ENCODE peak calls at places on chromosome 20, in eight cellular contexts. N, E, B, U, X, Q, C and M are unnamed samples.

GRCh38 chr20:57625978-57626377 is 5.8 kb upstream of the ZBP1 start:
- DNase-seq in E (no peak), X (no peak), U (no peak), N (no peak), B (no peak), Q (no peak), C (no peak), M (no peak)

GRCh38 chr20:13549451-13549850 is 89.3 kb downstream of the TASP1 start:
- DNase-seq in N (no peak), Q (no peak), B (no peak), U (no peak), C (no peak), X (no peak), E (no peak), M (no peak)

GRCh38 chr20:32510120-32510600 is 75.0 kb downstream of the NOL4L start:
- DNase-seq in E (no peak), N (no peak), C (no peak), B (no peak), Q (no peak), U (no peak), X (no peak), M (no peak)

GRCh38 chr20:25059866-25060465 is 2.0 kb upstream of the ACSS1 start:
- DNase-seq in B (no peak), U (no peak), X (peak; percentile 13), N (no peak), E (no peak), Q (no peak), C (no peak), M (no peak)

GRCh38 chr20:31602779-31603441 is 2.2 kb upstream of the ID1 start:
- DNase-seq in B (peak; percentile 72), E (peak; percentile 94), C (peak; percentile 66), U (no peak), Q (peak; percentile 76), X (peak; percentile 82), N (peak; percentile 90), M (peak; percentile 86)

GRCh38 chr20:63125893-63126601 is 89.9 kb downstream of the YTHDF1 start:
- DNase-seq in Q (no peak), E (no peak), X (peak; percentile 48), U (no peak), N (no peak), C (no peak), B (no peak), M (no peak)

GRCh38 chr20:54070187-54070987 is at the start of gene BCAS1:
- DNase-seq in Q (no peak), E (no peak), B (no peak), X (peak; percentile 43), N (no peak), C (peak; percentile 86), U (no peak), M (no peak)

GRCh38 chr20:18276821-18277220 is 11.5 kb upstream of the ZNF133 start:
- DNase-seq in X (peak; percentile 95), E (peak; percentile 88), B (peak; percentile 67), Q (peak; percentile 70), N (peak; percentile 42), U (peak; percentile 92), C (peak; percentile 75), M (peak; percentile 73)

GRCh38 chr20:31705598-31706597 is 16.8 kb downstream of the BCL2L1 start:
- DNase-seq in B (no peak), E (no peak), U (no peak), Q (no peak), C (peak; percentile 40), X (peak; percentile 32), N (no peak), M (no peak)

GRCh38 chr20:36471885-36472642 is 69.3 kb upstream of the MYL9 start:
- DNase-seq in N (no peak), Q (no peak), E (no peak), X (no peak), U (no peak), C (no peak), B (no peak), M (no peak)

GRCh38 chr20:35010405-35011192 is 54.9 kb downstream of the MYH7B start:
- DNase-seq in N (no peak), Q (no peak), C (no peak), U (no peak), X (no peak), E (no peak), B (no peak), M (no peak)

GRCh38 chr20:4810446-4811019 is 88.8 kb downstream of the PRND start:
- DNase-seq in X (no peak), Q (no peak), N (no peak), B (no peak), U (no peak), C (no peak), E (no peak), M (no peak)

GRCh38 chr20:36085686-36086267 is 68.8 kb upstream of the EPB41L1 start:
- DNase-seq in N (peak; percentile 65), X (peak; percentile 93), U (no peak), E (peak; percentile 78), B (peak; percentile 84), C (peak; percentile 72), Q (peak; percentile 56), M (peak; percentile 92)

GRCh38 chr20:25256226-25256859 is 8.5 kb downstream of the PYGB start:
- DNase-seq in Q (no peak), X (no peak), U (no peak), E (peak; percentile 22), B (no peak), N (no peak), C (no peak), M (no peak)

GRCh38 chr20:38170219-38170902 is 5.3 kb upstream of the TGM2 start:
- DNase-seq in N (no peak), C (no peak), X (no peak), E (no peak), Q (peak; percentile 50), U (no peak), B (no peak), M (no peak)

GRCh38 chr20:49853640-49854039 is 41.0 kb downstream of the SLC9A8 start:
- DNase-seq in N (peak; percentile 68), Q (peak; percentile 59), X (peak; percentile 61), B (no peak), C (no peak), U (no peak), E (peak; percentile 74), M (peak; percentile 76)
- H3K9ac ChIP-seq in N (no peak overlapping the region), Q (no peak overlapping the region), X (no peak overlapping the region), B (no peak overlapping the region), C (no peak overlapping the region), U (no peak overlapping the region), E (no peak overlapping the region), M (no peak overlapping the region)

GRCh38 chr20:59938221-59938620 is 1.9 kb downstream of the PPP1R3D start:
- DNase-seq in Q (peak; percentile 16), B (no peak), C (no peak), N (peak; percentile 35), E (peak; percentile 88), X (peak; percentile 61), U (no peak), M (peak; percentile 33)

GRCh38 chr20:59938696-59939051 is 1.4 kb downstream of the PPP1R3D start:
- DNase-seq in C (no peak), N (no peak), B (no peak), Q (no peak), X (peak; percentile 73), U (no peak), E (peak; percentile 82), M (peak; percentile 11)

GRCh38 chr20:59940129-59940955 is at the start of the genes FAM217B and PPP1R3D:
- DNase-seq in U (peak; percentile 91), X (peak; percentile 96), E (peak; percentile 99), N (peak; percentile 95), Q (peak; percentile 97), B (peak; percentile 81), C (peak; percentile 93), M (peak; percentile 96)

GRCh38 chr20:59939879-59940128 is 301 bp downstream of the PPP1R3D start:
- DNase-seq in U (no peak), X (no peak), N (no peak), B (no peak), Q (no peak), E (peak; percentile 59), C (no peak), M (no peak)

GRCh38 chr20:59939052-59939878 is 840 bp downstream of the PPP1R3D start:
- DNase-seq in B (no peak), N (no peak), E (no peak), Q (peak; percentile 12), X (peak; percentile 21), C (no peak), U (peak; percentile 55), M (no peak)
- H3K79me2 ChIP-seq in B (no peaks in the 10 kb centered on the region), N (peaks cover 19% of the 10 kb centered on the region), E (peaks cover 37% of the 10 kb centered on the region), Q (peaks cover 5% of the 10 kb centered on the region), X (peaks cover 51% of the 10 kb centered on the region), C (peaks cover 11% of the 10 kb centered on the region), U (no peaks in the 10 kb centered on the region), M (peaks cover 43% of the 10 kb centered on the region)

GRCh38 chr20:3661060-3661820 is 2.0 kb downstream of the GFRA4 start:
- DNase-seq in N (no peak), X (no peak), E (peak; percentile 14), Q (no peak), B (no peak), C (no peak), U (no peak), M (no peak)

GRCh38 chr20:3659492-3660261 is 3.5 kb downstream of the GFRA4 start:
- DNase-seq in X (no peak), C (no peak), N (no peak), E (no peak), B (no peak), U (no peak), Q (no peak), M (no peak)

GRCh38 chr20:3658708-3659491 is 4.3 kb downstream of the GFRA4 start:
- DNase-seq in N (no peak), Q (no peak), B (no peak), E (no peak), C (peak; percentile 81), X (no peak), U (no peak), M (no peak)

GRCh38 chr20:3661836-3662665 is 1.1 kb downstream of the GFRA4 start:
- DNase-seq in N (no peak), C (no peak), X (no peak), U (no peak), Q (no peak), B (no peak), E (no peak), M (no peak)

DNA sequence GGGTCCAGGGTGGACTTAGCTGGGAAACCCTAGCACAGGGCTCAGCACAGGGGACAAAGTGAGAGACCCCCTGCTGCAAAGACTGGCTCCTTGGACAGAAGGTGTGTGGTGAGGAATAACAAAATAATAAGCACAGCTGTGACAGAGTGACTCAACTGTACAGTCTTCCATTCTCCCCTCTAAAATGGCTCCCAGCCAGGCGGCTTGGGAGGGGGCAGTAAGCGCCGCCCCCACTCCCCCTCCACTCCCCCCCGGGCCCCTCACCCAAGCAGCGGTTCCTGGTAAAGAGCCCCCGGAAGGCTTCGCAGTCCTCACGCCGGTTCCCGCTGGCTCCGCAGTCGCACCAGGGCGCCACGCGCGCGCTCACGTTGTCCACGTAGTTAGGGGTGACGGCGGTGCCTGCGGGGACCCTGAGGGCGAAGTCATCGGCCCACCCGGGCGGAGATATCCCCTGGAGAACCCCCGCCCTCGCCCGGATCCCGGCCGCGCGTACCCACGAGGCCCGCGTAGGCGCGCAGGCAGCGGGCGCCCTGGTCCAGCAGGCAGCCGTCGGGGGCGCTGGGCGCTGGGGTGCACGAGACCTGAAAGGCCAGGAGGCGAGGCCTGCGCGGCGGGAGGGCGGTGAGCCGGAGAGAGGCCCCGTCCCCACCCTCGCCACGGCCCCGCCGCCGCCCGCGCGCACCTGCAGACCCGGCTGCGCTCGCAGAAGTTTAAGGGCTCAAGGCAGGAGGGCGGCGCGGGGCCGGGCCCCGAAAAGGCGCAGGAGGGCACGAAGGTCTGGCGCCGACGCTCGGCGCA is 2.7 kb downstream of the GFRA4 start:
- DNase-seq in U (no peak), E (peak; percentile 20), B (no peak), N (no peak), C (no peak), X (no peak), Q (no peak), M (no peak)
- TF ChIP-seq EZH2 in U (no peak), E (peak; percentile 54), B (no peak), N (no peak), C (no peak), X (no peak), Q (no peak), M (no peak)

GRCh38 chr20:17023811-17024210 is 203.0 kb upstream of the PCSK2 start:
- DNase-seq in Q (no peak), U (peak; percentile 68), B (no peak), C (no peak), N (peak; percentile 20), X (no peak), E (peak; percentile 19), M (no peak)
- H3K9ac ChIP-seq in Q (no peak overlapping the region), U (no peak overlapping the region), B (peak overlapping the region; percentile 37), C (no peak overlapping the region), N (no peak overlapping the region), X (no peak overlapping the region), E (no peak overlapping the region), M (no peak overlapping the region)